ENCODE peak calls at places on chromosome 6, in five cellular contexts. L is small intestine; B is GM23248; S is effector memory CD4-positive, alpha-beta T cell; Y is HCT116. J is an unnamed sample.

GRCh38 chr6:29887330-29887818 is 55.0 kb upstream of the HLA-A start:
- DNase-seq in L (peak; percentile 90), B (peak; percentile 64), S (peak; percentile 48), Y (peak; percentile 8), J (peak; percentile 58)

GRCh38 chr6:169949501-169950097 is 198.2 kb downstream of the ERMARD start:
- DNase-seq in Y (no peak), L (no peak), S (no peak), B (no peak), J (no peak)

GRCh38 chr6:120981835-120982234 is 352.4 kb downstream of the TBC1D32 start:
- DNase-seq in Y (no peak), S (no peak), L (no peak), B (no peak), J (no peak)

GRCh38 chr6:14070457-14070856 is 47.1 kb upstream of the CD83 start:
- DNase-seq in Y (no peak), B (no peak), S (no peak), L (no peak), J (peak; percentile 35)

GRCh38 chr6:162373868-162374267 is 353.7 kb downstream of the PRKN start:
- DNase-seq in S (no peak), B (no peak), Y (no peak), L (no peak), J (no peak)

GRCh38 chr6:82441047-82441770 is 77.6 kb downstream of the TPBG start:
- DNase-seq in S (no peak), L (no peak), B (no peak), Y (no peak), J (no peak)

GRCh38 chr6:168934856-168935627 is 318.6 kb downstream of the THBS2 start:
- DNase-seq in B (no peak), L (no peak), S (no peak), Y (no peak), J (no peak)

GRCh38 chr6:105402090-105402980 is 547 bp downstream of the PREP start:
- DNase-seq in L (peak; percentile 58), Y (no peak), B (peak; percentile 70), S (no peak), J (peak; percentile 59)

GRCh38 chr6:169906004-169906740 is 154.8 kb downstream of the ERMARD start:
- DNase-seq in B (no peak), S (no peak), Y (no peak), L (no peak), J (no peak)

GRCh38 chr6:99789767-99790166 is 183.1 kb downstream of the PRDM13 start:
- DNase-seq in B (no peak), S (no peak), Y (no peak), L (no peak), J (no peak)

GRCh38 chr6:146282837-146283236 is 254.0 kb downstream of the GRM1 start:
- DNase-seq in B (no peak), L (no peak), S (no peak), Y (no peak), J (no peak)

GRCh38 chr6:44590471-44590870 is 203.0 kb downstream of the CDC5L start:
- DNase-seq in B (no peak), S (no peak), Y (no peak), L (no peak), J (no peak)

GRCh38 chr6:144321839-144322591 is 36.9 kb downstream of the UTRN start:
- DNase-seq in Y (no peak), L (no peak), B (peak; percentile 76), S (no peak), J (no peak)

GRCh38 chr6:31762878-31763616 is 591 bp downstream of the SAPCD1 start:
- DNase-seq in S (no peak), L (no peak), B (no peak), Y (no peak), J (no peak)

GRCh38 chr6:87472525-87473418 is at the start of gene SLC35A1:
- DNase-seq in S (peak; percentile 60), Y (peak; percentile 74), L (peak; percentile 79), B (peak; percentile 89), J (peak; percentile 88)

GRCh38 chr6:125310994-125311649 is 9.4 kb upstream of the HDDC2 start:
- DNase-seq in L (peak; percentile 67), B (peak; percentile 78), S (no peak), Y (peak; percentile 55), J (peak; percentile 61)

GRCh38 chr6:84768442-84769174 is 4.2 kb upstream of the TBX18 start:
- DNase-seq in Y (no peak), B (peak; percentile 73), L (no peak), S (no peak), J (no peak)

GRCh38 chr6:151005126-151005525 is 139.6 kb downstream of the MTHFD1L start:
- DNase-seq in L (no peak), B (peak; percentile 17), S (no peak), Y (no peak), J (no peak)

GRCh38 chr6:26215200-26216014 is 128.2 kb downstream of the HFE start:
- DNase-seq in B (peak; percentile 29), L (peak; percentile 63), S (no peak), Y (no peak), J (no peak)

GRCh38 chr6:85017352-85017751 is 253.0 kb upstream of the TBX18 start:
- DNase-seq in L (no peak), B (no peak), S (no peak), Y (no peak), J (no peak)

GRCh38 chr6:37952027-37952426 is 132.5 kb downstream of the ZFAND3 start:
- DNase-seq in S (no peak), Y (no peak), B (no peak), L (no peak), J (no peak)
- H3K4me1 ChIP-seq in S (no peaks in the 10 kb centered on the region), Y (no peaks in the 10 kb centered on the region), B (no peaks in the 10 kb centered on the region), L (peaks cover 3% of the 10 kb centered on the region), J (no peaks in the 10 kb centered on the region)

GRCh38 chr6:28747083-28747630 is 176.6 kb downstream of the TRIM27 start:
- DNase-seq in B (no peak), S (no peak), Y (no peak), L (no peak), J (no peak)
- H3K4me3 ChIP-seq in B (no peak overlapping the region), S (no peak overlapping the region), Y (no peak overlapping the region), L (no peak overlapping the region), J (no peak overlapping the region)

DNA sequence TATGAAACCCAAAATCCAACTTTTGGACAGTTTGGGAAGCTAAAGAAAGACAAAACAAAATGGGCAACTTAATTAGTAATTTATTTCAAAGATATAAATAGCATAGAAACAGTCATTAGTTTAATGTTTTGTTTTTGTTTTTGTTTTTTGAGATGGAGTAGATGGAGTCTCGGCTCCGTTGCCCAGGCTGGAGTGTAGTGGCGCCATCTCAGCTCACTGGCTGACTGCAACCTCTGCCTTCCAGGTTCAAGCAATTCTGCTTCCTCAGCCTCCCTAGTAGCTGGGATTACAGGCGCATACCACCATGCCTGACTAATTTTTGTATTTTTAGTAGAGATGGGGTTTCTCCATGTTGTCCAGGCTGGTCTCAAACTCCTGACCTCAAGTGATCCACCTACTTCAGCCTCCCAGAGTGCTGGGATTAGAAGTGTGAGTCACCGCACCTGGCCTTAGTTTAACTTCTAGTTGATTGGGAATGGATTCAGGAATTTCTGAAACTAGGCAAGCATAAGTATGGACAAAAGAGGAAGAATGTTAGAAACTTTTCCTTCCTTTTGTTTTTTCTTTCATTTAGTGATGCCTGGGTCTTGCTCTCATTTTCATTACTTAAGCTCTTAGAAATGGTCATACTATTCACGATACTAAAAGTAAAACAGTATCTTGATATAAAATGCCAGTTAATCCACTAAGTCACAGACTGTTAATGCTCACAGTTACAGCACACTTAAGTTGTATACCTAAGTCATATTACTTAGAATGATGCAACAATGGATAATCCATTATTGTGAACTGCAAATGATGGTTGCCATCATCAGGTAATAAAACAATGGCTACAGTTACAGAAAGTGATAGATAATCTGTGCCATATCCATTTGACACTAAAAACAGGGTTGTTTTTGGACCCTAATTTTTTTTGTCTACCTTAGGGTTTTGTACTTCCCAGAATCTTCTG is 8.2 kb downstream of the SENP6 start:
- DNase-seq in B (peak; percentile 34), L (no peak), S (no peak), Y (no peak), J (no peak)
- H3K4me1 ChIP-seq in B (peaks cover 51% of the 10 kb centered on the region), L (peaks cover 16% of the 10 kb centered on the region), S (peaks cover 43% of the 10 kb centered on the region), Y (peaks cover 16% of the 10 kb centered on the region), J (peaks cover 39% of the 10 kb centered on the region)

GRCh38 chr6:159499034-159499433 is 194.0 kb downstream of the SOD2 start:
- DNase-seq in L (no peak), S (no peak), Y (no peak), B (no peak), J (no peak)
- H3K4me3 ChIP-seq in L (no peak overlapping the region), S (no peak overlapping the region), Y (no peak overlapping the region), B (no peak overlapping the region), J (no peak overlapping the region)

GRCh38 chr6:15912505-15912767 is 216.4 kb upstream of the MYLIP start:
- DNase-seq in L (no peak), Y (no peak), S (no peak), B (no peak), J (no peak)

GRCh38 chr6:15914553-15914952 is 214.3 kb upstream of the MYLIP start:
- DNase-seq in Y (no peak), L (no peak), S (no peak), B (no peak), J (no peak)

GRCh38 chr6:15911753-15912504 is 217.0 kb upstream of the MYLIP start:
- DNase-seq in Y (no peak), S (no peak), L (no peak), B (no peak), J (no peak)

GRCh38 chr6:15913001-15913400 is 215.9 kb upstream of the MYLIP start:
- DNase-seq in B (no peak), L (no peak), Y (no peak), S (no peak), J (no peak)

DNA sequence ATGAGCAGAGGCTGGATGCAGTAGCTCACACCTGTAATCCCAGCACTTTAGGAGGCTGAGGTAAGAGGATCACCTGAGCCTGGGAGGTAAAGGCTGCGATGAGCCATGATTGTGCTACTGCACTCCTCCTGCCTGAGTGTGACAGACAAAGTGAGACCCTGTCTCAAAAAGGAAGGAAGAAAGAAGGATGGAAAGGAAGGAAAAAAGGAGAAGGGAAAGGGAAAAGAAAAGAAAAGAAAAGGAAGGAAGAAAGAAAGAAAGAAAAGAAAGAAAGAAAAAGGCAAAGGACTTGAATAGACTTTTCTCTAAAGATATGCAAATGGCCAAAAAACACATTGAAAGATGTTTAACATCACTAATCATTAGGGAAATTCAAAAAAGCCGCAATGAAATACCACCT is 215.3 kb upstream of the MYLIP start:
- DNase-seq in L (no peak), S (no peak), B (no peak), Y (no peak), J (no peak)
- H3K4me1 ChIP-seq in L (no peaks in the 10 kb centered on the region), S (no peaks in the 10 kb centered on the region), B (no peaks in the 10 kb centered on the region), Y (no peaks in the 10 kb centered on the region), J (no peaks in the 10 kb centered on the region)